ENCODE peak calls at places on chromosomes 1 and 21, in five cellular contexts. V is heart left ventricle, T is SJSA1, U is body of pancreas, J is smooth muscle cell of the brain vasculature. O is an unnamed sample.

GRCh38 chr1:234841710-234842231 is 231.8 kb upstream of the IRF2BP2 start:
- DNase-seq in J (no peak), V (peak), T (no peak), U (no peak), O (peak)

GRCh38 chr1:172630060-172630818 is 28.7 kb upstream of the FASLG start:
- DNase-seq in J (no peak), V (no peak), T (no peak), U (no peak), O (no peak)

GRCh38 chr1:202593845-202594244 is 116.4 kb downstream of the SYT2 start:
- DNase-seq in J (no peak), U (no peak), T (no peak), V (no peak), O (no peak)

GRCh38 chr1:180482425-180483275 is 19.7 kb downstream of the ACBD6 start:
- DNase-seq in V (no peak), J (peak), U (no peak), T (peak), O (no peak)

GRCh38 chr1:201149400-201149799 is 4.9 kb downstream of the TMEM9 start:
- DNase-seq in V (no peak), J (no peak), U (no peak), T (peak), O (peak)

GRCh38 chr1:112397051-112397471 is 1.0 kb downstream of the CTTNBP2NL start:
- DNase-seq in V (no peak), T (no peak), J (no peak), U (no peak), O (no peak)

GRCh38 chr1:182784556-182785171 is 4.9 kb upstream of the NPL start:
- DNase-seq in U (no peak), V (no peak), J (no peak), T (peak), O (no peak)

GRCh38 chr1:168261390-168261789 is 19.3 kb upstream of the TBX19 start:
- DNase-seq in U (no peak), J (no peak), T (no peak), V (no peak), O (no peak)

GRCh38 chr1:31746687-31747086 is 17.5 kb downstream of the ADGRB2 start:
- DNase-seq in U (no peak), J (no peak), V (no peak), T (no peak), O (no peak)

GRCh38 chr1:44677201-44677520 is 2.6 kb downstream of the ARMH1 start:
- DNase-seq in J (no peak), T (no peak), U (no peak), V (no peak), O (peak)

GRCh38 chr1:54887665-54888071 is 673 bp upstream of the DHCR24 start:
- DNase-seq in V (no peak), U (peak), J (no peak), T (peak), O (peak)

GRCh38 chr1:195335541-195335940 is 1272.7 kb downstream of the KCNT2 start:
- DNase-seq in T (no peak), V (no peak), U (no peak), J (no peak), O (no peak)

GRCh38 chr1:232900818-232901217 is 49.6 kb upstream of the NTPCR start:
- DNase-seq in J (no peak), U (no peak), V (peak), T (no peak), O (no peak)

GRCh38 chr1:116997666-116998065 is 3.9 kb upstream of the CD101 start:
- DNase-seq in T (no peak), V (no peak), J (no peak), U (no peak), O (no peak)

GRCh38 chr1:99305626-99306025 is 41.3 kb downstream of the PLPPR4 start:
- DNase-seq in V (no peak), J (no peak), T (no peak), U (no peak), O (no peak)

GRCh38 chr1:41795205-41795762 is 123.4 kb downstream of the HIVEP3 start:
- DNase-seq in J (no peak), U (no peak), T (peak), V (no peak), O (no peak)

GRCh38 chr1:167668108-167668507 is 38.1 kb downstream of the RCSD1 start:
- DNase-seq in J (no peak), V (no peak), U (no peak), T (no peak), O (no peak)

GRCh38 chr21:42614391-42614790 is 39.0 kb upstream of the PDE9A start:
- DNase-seq in U (no peak), V (no peak), T (no peak), J (no peak), O (no peak)

GRCh38 chr1:234604726-234605492 is 5.1 kb downstream of the IRF2BP2 start:
- DNase-seq in U (no peak), T (peak), J (no peak), V (no peak), O (no peak)